ENCODE peak calls at places on chromosome 21, in four cellular contexts. A is LoVo, Y is esophagus squamous epithelium, S is RKO. J is an unnamed sample.

GRCh38 chr21:45822429-45823099 is 159.0 kb upstream of the COL6A1 start:
- DNase-seq in A (no peak), Y (no peak), S (no peak), J (no peak)

GRCh38 chr21:42003051-42003461 is 7.1 kb downstream of the ZBTB21 start:
- DNase-seq in A (no peak), Y (no peak), S (peak), J (no peak)

GRCh38 chr21:35855463-35855862 is 204.9 kb downstream of the SETD4 start:
- DNase-seq in A (no peak), Y (no peak), S (no peak), J (no peak)

GRCh38 chr21:45228171-45228641 is 59.5 kb downstream of the POFUT2 start:
- DNase-seq in A (peak), Y (no peak), S (peak), J (peak)

GRCh38 chr21:44778983-44779382 is 22.6 kb downstream of the UBE2G2 start:
- DNase-seq in A (no peak), Y (no peak), S (no peak), J (no peak)

GRCh38 chr21:31347435-31348032 is 3.5 kb upstream of the TIAM1 start:
- DNase-seq in A (peak), Y (no peak), S (peak), J (peak)

GRCh38 chr21:45992311-45993209 is 11.0 kb downstream of the COL6A1 start:
- DNase-seq in A (no peak), Y (no peak), S (no peak), J (peak)

GRCh38 chr21:16841917-16842316 is 670.9 kb upstream of the CXADR start:
- DNase-seq in A (no peak), Y (no peak), S (no peak), J (no peak)

GRCh38 chr21:36663033-36663855 is 35.7 kb upstream of the SIM2 start:
- DNase-seq in A (no peak), Y (no peak), S (no peak), J (no peak)

GRCh38 chr21:39313042-39313456 is 383 bp downstream of the BRWD1 start:
- DNase-seq in A (no peak), Y (no peak), S (no peak), J (no peak)

GRCh38 chr21:42997053-42997452 is 22.7 kb downstream of the PKNOX1 start:
- DNase-seq in A (no peak), Y (no peak), S (peak), J (peak)

GRCh38 chr21:21898801-21899200 is 900.6 kb downstream of the NCAM2 start:
- DNase-seq in A (no peak), Y (no peak), S (no peak), J (no peak)

GRCh38 chr21:31162827-31163226 is 124.6 kb upstream of the KRTAP19-8 start:
- DNase-seq in A (no peak), Y (no peak), S (peak), J (no peak)